ENCODE peak calls at places on chromosome 21, in ten cellular contexts. One of them, this sample, is unnamed. For H3K4me1 and H3K9me3, the result is how much of the 10 kb centered on the place peaks cover.

GRCh38 chr21:46155514-46156377 is at the start of gene FTCD:
- DNase-seq in gastrocnemius medialis: peak
- DNase-seq in lung: no peak
- DNase-seq in suprapubic skin: peak
- DNase-seq in astrocyte: no peak
- DNase-seq in mucosa of descending colon: no peak
- DNase-seq in fibroblast of lung: no peak
- DNase-seq in left ventricle myocardium inferior: no peak
- DNase-seq in HCT116: no peak
- DNase-seq in SJSA1: peak
- DNase-seq in this sample: peak

GRCh38 chr21:16342932-16343331 is 613.1 kb downstream of the USP25 start:
- DNase-seq in mucosa of descending colon: no peak
- DNase-seq in gastrocnemius medialis: no peak
- DNase-seq in suprapubic skin: no peak
- DNase-seq in fibroblast of lung: no peak
- DNase-seq in SJSA1: no peak
- DNase-seq in HCT116: no peak
- DNase-seq in lung: no peak
- DNase-seq in left ventricle myocardium inferior: no peak
- DNase-seq in astrocyte: no peak
- DNase-seq in this sample: no peak

GRCh38 chr21:15841856-15842564 is 112.2 kb downstream of the USP25 start:
- DNase-seq in lung: no peak
- DNase-seq in suprapubic skin: no peak
- DNase-seq in SJSA1: no peak
- DNase-seq in mucosa of descending colon: no peak
- DNase-seq in gastrocnemius medialis: no peak
- DNase-seq in left ventricle myocardium inferior: no peak
- DNase-seq in fibroblast of lung: peak
- DNase-seq in HCT116: no peak
- DNase-seq in astrocyte: peak
- DNase-seq in this sample: no peak

GRCh38 chr21:39184050-39184980 is 1.1 kb upstream of the PSMG1 start:
- DNase-seq in gastrocnemius medialis: no peak
- DNase-seq in astrocyte: no peak
- DNase-seq in left ventricle myocardium inferior: no peak
- DNase-seq in HCT116: no peak
- DNase-seq in fibroblast of lung: no peak
- DNase-seq in mucosa of descending colon: no peak
- DNase-seq in lung: no peak
- DNase-seq in SJSA1: no peak
- DNase-seq in suprapubic skin: no peak
- DNase-seq in this sample: no peak

GRCh38 chr21:25512095-25513086 is 94.9 kb downstream of the MRPL39 start:
- DNase-seq in gastrocnemius medialis: peak
- DNase-seq in suprapubic skin: no peak
- DNase-seq in lung: no peak
- DNase-seq in astrocyte: no peak
- DNase-seq in SJSA1: no peak
- DNase-seq in fibroblast of lung: no peak
- DNase-seq in mucosa of descending colon: peak
- DNase-seq in HCT116: no peak
- DNase-seq in left ventricle myocardium inferior: no peak
- DNase-seq in this sample: no peak

GRCh38 chr21:36542312-36543101 is 62.6 kb upstream of the CLDN14 start:
- DNase-seq in left ventricle myocardium inferior: no peak
- DNase-seq in astrocyte: no peak
- DNase-seq in fibroblast of lung: no peak
- DNase-seq in SJSA1: no peak
- DNase-seq in HCT116: no peak
- DNase-seq in mucosa of descending colon: peak
- DNase-seq in suprapubic skin: no peak
- DNase-seq in lung: no peak
- DNase-seq in gastrocnemius medialis: no peak
- DNase-seq in this sample: no peak

GRCh38 chr21:16176570-16176969 is 446.8 kb downstream of the USP25 start:
- DNase-seq in lung: no peak
- DNase-seq in SJSA1: no peak
- DNase-seq in astrocyte: peak
- DNase-seq in HCT116: no peak
- DNase-seq in left ventricle myocardium inferior: no peak
- DNase-seq in mucosa of descending colon: no peak
- DNase-seq in gastrocnemius medialis: no peak
- DNase-seq in fibroblast of lung: peak
- DNase-seq in suprapubic skin: no peak
- DNase-seq in this sample: no peak

GRCh38 chr21:31253684-31254083 is 90.4 kb downstream of the TIAM1 start:
- DNase-seq in HCT116: no peak
- DNase-seq in gastrocnemius medialis: no peak
- DNase-seq in mucosa of descending colon: no peak
- DNase-seq in suprapubic skin: no peak
- DNase-seq in left ventricle myocardium inferior: no peak
- DNase-seq in SJSA1: no peak
- DNase-seq in astrocyte: no peak
- DNase-seq in fibroblast of lung: no peak
- DNase-seq in lung: no peak
- DNase-seq in this sample: no peak

GRCh38 chr21:16423921-16424320 is 694.1 kb downstream of the USP25 start:
- DNase-seq in mucosa of descending colon: no peak
- DNase-seq in HCT116: no peak
- DNase-seq in fibroblast of lung: no peak
- DNase-seq in suprapubic skin: no peak
- DNase-seq in astrocyte: no peak
- DNase-seq in lung: no peak
- DNase-seq in left ventricle myocardium inferior: no peak
- DNase-seq in gastrocnemius medialis: no peak
- DNase-seq in SJSA1: no peak
- DNase-seq in this sample: no peak

GRCh38 chr21:14911351-14911750 is 153.4 kb downstream of the NRIP1 start:
- DNase-seq in astrocyte: no peak
- DNase-seq in left ventricle myocardium inferior: no peak
- DNase-seq in suprapubic skin: no peak
- DNase-seq in HCT116: no peak
- DNase-seq in lung: no peak
- DNase-seq in gastrocnemius medialis: no peak
- DNase-seq in mucosa of descending colon: no peak
- DNase-seq in fibroblast of lung: no peak
- DNase-seq in SJSA1: no peak
- DNase-seq in this sample: peak

GRCh38 chr21:36702622-36702968 is 3.7 kb downstream of the SIM2 start:
- DNase-seq in SJSA1: no peak
- DNase-seq in left ventricle myocardium inferior: no peak
- DNase-seq in HCT116: no peak
- DNase-seq in fibroblast of lung: no peak
- DNase-seq in mucosa of descending colon: no peak
- DNase-seq in lung: no peak
- DNase-seq in suprapubic skin: no peak
- DNase-seq in gastrocnemius medialis: no peak
- DNase-seq in astrocyte: no peak
- DNase-seq in this sample: no peak

GRCh38 chr21:21002137-21002536 is 3.9 kb downstream of the NCAM2 start:
- DNase-seq in suprapubic skin: no peak
- DNase-seq in lung: no peak
- DNase-seq in HCT116: no peak
- DNase-seq in SJSA1: no peak
- DNase-seq in gastrocnemius medialis: no peak
- DNase-seq in mucosa of descending colon: no peak
- DNase-seq in left ventricle myocardium inferior: no peak
- DNase-seq in astrocyte: no peak
- DNase-seq in fibroblast of lung: no peak
- DNase-seq in this sample: no peak

GRCh38 chr21:20998886-20999285 is 677 bp downstream of the NCAM2 start:
- DNase-seq in fibroblast of lung: no peak
- DNase-seq in left ventricle myocardium inferior: no peak
- DNase-seq in HCT116: no peak
- DNase-seq in mucosa of descending colon: no peak
- DNase-seq in gastrocnemius medialis: no peak
- DNase-seq in lung: no peak
- DNase-seq in astrocyte: no peak
- DNase-seq in SJSA1: no peak
- DNase-seq in suprapubic skin: no peak
- DNase-seq in this sample: no peak

GRCh38 chr21:21001591-21002100 is 3.4 kb downstream of the NCAM2 start:
- DNase-seq in astrocyte: no peak
- DNase-seq in suprapubic skin: no peak
- DNase-seq in mucosa of descending colon: no peak
- DNase-seq in gastrocnemius medialis: no peak
- DNase-seq in lung: no peak
- DNase-seq in SJSA1: no peak
- DNase-seq in left ventricle myocardium inferior: no peak
- DNase-seq in fibroblast of lung: no peak
- DNase-seq in HCT116: no peak
- DNase-seq in this sample: no peak

GRCh38 chr21:20999567-21000169 is 1.5 kb downstream of the NCAM2 start:
- DNase-seq in astrocyte: peak
- DNase-seq in SJSA1: no peak
- DNase-seq in mucosa of descending colon: peak
- DNase-seq in suprapubic skin: no peak
- DNase-seq in HCT116: no peak
- DNase-seq in lung: no peak
- DNase-seq in fibroblast of lung: peak
- DNase-seq in gastrocnemius medialis: no peak
- DNase-seq in left ventricle myocardium inferior: no peak
- DNase-seq in this sample: no peak

GRCh38 chr21:21000576-21001175 is 2.5 kb downstream of the NCAM2 start:
- DNase-seq in SJSA1: no peak
- DNase-seq in astrocyte: no peak
- DNase-seq in gastrocnemius medialis: no peak
- DNase-seq in lung: no peak
- DNase-seq in left ventricle myocardium inferior: no peak
- DNase-seq in suprapubic skin: no peak
- DNase-seq in HCT116: no peak
- DNase-seq in fibroblast of lung: no peak
- DNase-seq in mucosa of descending colon: no peak
- DNase-seq in this sample: no peak
- H3K4me1 ChIP-seq in SJSA1: under half
- H3K4me1 ChIP-seq in astrocyte: under half
- H3K4me1 ChIP-seq in gastrocnemius medialis: under half
- H3K4me1 ChIP-seq in lung: under half
- H3K4me1 ChIP-seq in left ventricle myocardium inferior: under half
- H3K4me1 ChIP-seq in suprapubic skin: under half
- H3K4me1 ChIP-seq in HCT116: under half
- H3K4me1 ChIP-seq in fibroblast of lung: under half
- H3K4me1 ChIP-seq in mucosa of descending colon: under half
- H3K4me1 ChIP-seq in this sample: under half

DNA sequence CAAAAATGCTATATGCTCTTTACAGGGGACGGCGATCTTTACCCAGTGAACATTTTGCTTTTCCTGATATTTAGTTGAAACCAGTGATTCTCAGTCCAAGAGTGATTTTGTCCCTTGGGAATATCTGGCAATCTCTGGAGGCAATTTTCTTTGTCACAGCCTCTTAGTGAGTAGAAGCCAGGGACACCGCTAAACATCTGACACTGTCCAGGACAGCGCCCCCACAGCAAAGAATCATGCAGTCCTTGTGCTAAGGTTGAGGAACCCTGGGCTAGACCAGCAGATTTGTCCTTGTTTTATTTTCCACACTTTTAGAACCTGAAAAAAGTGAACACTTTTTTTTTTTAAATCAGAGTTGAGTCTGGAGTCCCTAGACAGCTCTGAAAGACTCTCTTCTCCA is 13.1 kb downstream of the EVA1C start:
- DNase-seq in lung: no peak
- DNase-seq in mucosa of descending colon: no peak
- DNase-seq in gastrocnemius medialis: no peak
- DNase-seq in fibroblast of lung: no peak
- DNase-seq in SJSA1: no peak
- DNase-seq in astrocyte: no peak
- DNase-seq in suprapubic skin: no peak
- DNase-seq in left ventricle myocardium inferior: no peak
- DNase-seq in HCT116: no peak
- DNase-seq in this sample: no peak
- H3K9me3 ChIP-seq in lung: under half
- H3K9me3 ChIP-seq in mucosa of descending colon: under half
- H3K9me3 ChIP-seq in gastrocnemius medialis: under half
- H3K9me3 ChIP-seq in fibroblast of lung: under half
- H3K9me3 ChIP-seq in SJSA1: under half
- H3K9me3 ChIP-seq in astrocyte: under half
- H3K9me3 ChIP-seq in suprapubic skin: under half
- H3K9me3 ChIP-seq in left ventricle myocardium inferior: under half
- H3K9me3 ChIP-seq in HCT116: under half
- H3K9me3 ChIP-seq in this sample: under half

DNA sequence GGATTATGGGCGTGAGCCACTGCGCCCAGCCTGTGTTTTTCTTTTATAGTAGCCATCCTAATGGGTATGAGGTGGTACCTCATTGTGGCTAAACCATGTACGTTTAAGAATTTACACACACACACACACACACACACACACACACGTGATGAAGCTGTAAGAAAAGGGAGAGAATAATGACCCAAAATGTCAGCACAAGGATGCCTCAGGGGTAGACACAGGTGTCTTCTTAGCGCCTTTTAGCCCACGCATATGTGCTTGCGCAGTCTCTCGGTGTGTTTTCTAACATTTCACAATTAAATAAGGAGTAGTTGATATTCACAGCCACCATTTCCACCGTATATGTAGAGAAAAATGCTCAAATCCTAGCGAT is 782 bp upstream of the PFKL start:
- DNase-seq in SJSA1: no peak
- DNase-seq in HCT116: no peak
- DNase-seq in astrocyte: no peak
- DNase-seq in lung: no peak
- DNase-seq in mucosa of descending colon: peak
- DNase-seq in gastrocnemius medialis: no peak
- DNase-seq in suprapubic skin: no peak
- DNase-seq in fibroblast of lung: peak
- DNase-seq in left ventricle myocardium inferior: no peak
- DNase-seq in this sample: no peak
- H3K4me1 ChIP-seq in SJSA1: under half
- H3K4me1 ChIP-seq in HCT116: under half
- H3K4me1 ChIP-seq in astrocyte: under half
- H3K4me1 ChIP-seq in lung: under half
- H3K4me1 ChIP-seq in mucosa of descending colon: under half
- H3K4me1 ChIP-seq in gastrocnemius medialis: under half
- H3K4me1 ChIP-seq in suprapubic skin: half or more
- H3K4me1 ChIP-seq in fibroblast of lung: under half
- H3K4me1 ChIP-seq in left ventricle myocardium inferior: half or more
- H3K4me1 ChIP-seq in this sample: under half

GRCh38 chr21:20463362-20463761 is 534.8 kb upstream of the NCAM2 start:
- DNase-seq in mucosa of descending colon: no peak
- DNase-seq in left ventricle myocardium inferior: no peak
- DNase-seq in SJSA1: no peak
- DNase-seq in suprapubic skin: no peak
- DNase-seq in HCT116: no peak
- DNase-seq in lung: no peak
- DNase-seq in astrocyte: no peak
- DNase-seq in fibroblast of lung: no peak
- DNase-seq in gastrocnemius medialis: no peak
- DNase-seq in this sample: no peak

DNA sequence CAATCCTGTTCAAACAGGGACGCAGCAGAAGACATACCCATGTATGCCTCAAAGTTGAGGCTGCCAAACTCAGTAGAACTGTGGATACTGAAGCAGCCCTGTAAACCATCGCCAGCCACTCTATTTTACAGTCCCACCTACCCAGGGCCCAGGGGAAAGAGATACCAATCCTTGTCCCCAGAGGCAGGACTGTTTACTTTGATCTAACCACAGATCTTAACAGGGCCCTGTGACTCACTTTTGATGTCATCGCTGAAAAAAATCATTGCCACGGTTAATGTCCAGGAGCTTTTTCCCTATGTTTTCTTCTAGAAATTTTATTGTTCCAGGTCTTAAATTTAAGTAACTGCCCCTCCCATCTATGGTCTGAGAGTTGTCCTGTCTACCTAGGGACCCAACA is 538.4 kb upstream of the NCAM2 start:
- DNase-seq in astrocyte: no peak
- DNase-seq in fibroblast of lung: no peak
- DNase-seq in HCT116: no peak
- DNase-seq in mucosa of descending colon: no peak
- DNase-seq in suprapubic skin: no peak
- DNase-seq in lung: no peak
- DNase-seq in left ventricle myocardium inferior: no peak
- DNase-seq in SJSA1: no peak
- DNase-seq in gastrocnemius medialis: no peak
- DNase-seq in this sample: no peak
- H3K9me3 ChIP-seq in astrocyte: under half
- H3K9me3 ChIP-seq in fibroblast of lung: under half
- H3K9me3 ChIP-seq in HCT116: under half
- H3K9me3 ChIP-seq in mucosa of descending colon: under half
- H3K9me3 ChIP-seq in suprapubic skin: under half
- H3K9me3 ChIP-seq in lung: under half
- H3K9me3 ChIP-seq in left ventricle myocardium inferior: under half
- H3K9me3 ChIP-seq in SJSA1: under half
- H3K9me3 ChIP-seq in gastrocnemius medialis: under half
- H3K9me3 ChIP-seq in this sample: under half

This sample was measured in kidney.